ENCODE peak calls at places on chromosomes 11 and 22, in four cellular contexts. Z is mucosa of descending colon; R is PC-9; K is CD8-positive, alpha-beta T cell. F is an unnamed sample.

GRCh38 chr11:67436459-67437081 is 912 bp downstream of the PTPRCAP start:
- DNase-seq in K (peak), Z (peak), R (no peak), F (peak)

GRCh38 chr11:92225206-92225562 is 566 bp downstream of the FAT3 start:
- DNase-seq in K (no peak), R (no peak), Z (no peak), F (no peak)

GRCh38 chr11:11661356-11662040 is 39.7 kb upstream of the GALNT18 start:
- DNase-seq in R (no peak), Z (no peak), K (no peak), F (no peak)

GRCh38 chr11:67309166-67309565 is 5.8 kb downstream of the SSH3 start:
- DNase-seq in R (no peak), Z (no peak), K (no peak), F (no peak)

GRCh38 chr11:20609727-20610707 is 10.6 kb downstream of the SLC6A5 start:
- DNase-seq in K (peak), R (peak), Z (peak), F (peak)

GRCh38 chr22:27667121-27667843 is 134.3 kb downstream of the MN1 start:
- DNase-seq in R (no peak), K (no peak), Z (no peak), F (no peak)

GRCh38 chr11:1640076-1640946 is 10.7 kb downstream of the KRTAP5-5 start:
- DNase-seq in K (peak), Z (peak), R (no peak), F (peak)

GRCh38 chr22:36546092-36546804 is 17.3 kb upstream of the EIF3D start:
- DNase-seq in Z (peak), K (no peak), R (peak), F (peak)

GRCh38 chr22:24134090-24134846 is 47.0 kb upstream of the SUSD2 start:
- DNase-seq in K (peak), Z (peak), R (no peak), F (no peak)

GRCh38 chr22:31192513-31192912 is 19.6 kb upstream of the LIMK2 start:
- DNase-seq in K (no peak), R (peak), Z (no peak), F (peak)

GRCh38 chr11:95341246-95341645 is 110.2 kb upstream of the SESN3 start:
- DNase-seq in R (no peak), Z (peak), K (no peak), F (no peak)

GRCh38 chr11:34245043-34245442 is 112.8 kb downstream of the ABTB2 start:
- DNase-seq in Z (no peak), K (no peak), R (no peak), F (no peak)

GRCh38 chr22:31583861-31584485 is 78.0 kb downstream of the PISD start:
- DNase-seq in Z (no peak), K (no peak), R (peak), F (peak)

GRCh38 chr22:30694638-30695350 is at the start of gene OSBP2:
- DNase-seq in R (no peak), Z (peak), K (peak), F (no peak)

GRCh38 chr11:27331984-27332383 is 31.0 kb downstream of the CCDC34 start:
- DNase-seq in R (no peak), Z (no peak), K (no peak), F (peak)

GRCh38 chr11:27563201-27563600 is 56.6 kb upstream of the LIN7C start:
- DNase-seq in R (no peak), K (no peak), Z (no peak), F (peak)

GRCh38 chr11:19234428-19234827 is 6.3 kb downstream of the E2F8 start:
- DNase-seq in Z (no peak), R (no peak), K (no peak), F (no peak)

GRCh38 chr22:29379258-29379657 is 9.1 kb downstream of the AP1B1 start:
- DNase-seq in Z (no peak), K (no peak), R (no peak), F (no peak)

GRCh38 chr11:120123946-120124345 is 14.0 kb downstream of the TRIM29 start:
- DNase-seq in K (no peak), R (peak), Z (no peak), F (no peak)

GRCh38 chr11:95230054-95231034 is 658 bp downstream of the SESN3 start:
- DNase-seq in Z (peak), K (peak), R (no peak), F (peak)

GRCh38 chr11:130131957-130132850 is 27.4 kb upstream of the ST14 start:
- DNase-seq in R (peak), K (peak), Z (peak), F (peak)

GRCh38 chr22:48588151-48588880 is 1239.4 kb downstream of the BRD1 start:
- DNase-seq in Z (no peak), K (no peak), R (no peak), F (no peak)

GRCh38 chr22:19911540-19912235 is 29.9 kb upstream of the COMT start:
- DNase-seq in K (no peak), Z (no peak), R (no peak), F (no peak)

GRCh38 chr11:60170566-60170965 is 12.3 kb downstream of the MS4A6A start:
- DNase-seq in Z (no peak), K (no peak), R (no peak), F (no peak)

GRCh38 chr11:130511765-130512164 is 63.3 kb downstream of the ADAMTS15 start:
- DNase-seq in Z (no peak), K (no peak), R (peak), F (no peak)

GRCh38 chr11:120752668-120753067 is 241.1 kb downstream of the GRIK4 start:
- DNase-seq in K (no peak), R (no peak), Z (no peak), F (no peak)

GRCh38 chr11:47854667-47855066 is 6.5 kb upstream of the NUP160 start:
- DNase-seq in K (no peak), Z (no peak), R (no peak), F (no peak)

GRCh38 chr11:61356701-61357100 is 5.0 kb downstream of the CYB561A3 start:
- DNase-seq in R (no peak), K (no peak), Z (no peak), F (no peak)

GRCh38 chr11:10205928-10206327 is 88.1 kb downstream of the SBF2 start:
- DNase-seq in K (no peak), R (no peak), Z (no peak), F (peak)

GRCh38 chr11:68525320-68525719 is 64.8 kb downstream of the PPP6R3 start:
- DNase-seq in K (no peak), Z (no peak), R (no peak), F (no peak)

GRCh38 chr11:94134651-94135512 is 6.2 kb downstream of the PANX1 start:
- DNase-seq in Z (peak), R (peak), K (no peak), F (peak)

GRCh38 chr22:43526951-43527350 is 115.1 kb downstream of the MPPED1 start:
- DNase-seq in K (no peak), Z (no peak), R (no peak), F (no peak)

GRCh38 chr22:33519140-33519973 is 400.9 kb downstream of the LARGE1 start:
- DNase-seq in Z (peak), K (no peak), R (peak), F (peak)

DNA sequence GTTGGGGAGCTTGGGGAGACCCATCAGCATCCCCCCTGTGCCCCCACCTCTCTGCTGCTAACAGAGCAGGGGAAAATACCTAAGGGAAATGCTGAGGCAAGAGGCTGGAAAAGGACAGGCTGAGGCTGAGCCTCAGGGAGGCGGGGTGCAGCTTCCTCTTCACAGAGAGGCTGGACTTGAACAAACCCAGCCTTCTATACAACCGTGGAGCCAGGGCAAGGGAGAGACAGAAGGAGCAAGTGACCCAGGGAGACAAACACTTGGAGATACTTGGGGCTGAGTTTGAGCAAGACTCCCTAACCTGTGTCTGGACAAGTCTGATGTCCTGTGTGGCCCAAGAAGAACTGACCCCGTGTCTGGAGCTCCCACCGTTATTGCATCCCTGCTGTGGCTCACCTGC is at the start of gene SLCO2B1:
- DNase-seq in Z (peak), R (no peak), K (no peak), F (no peak)
- H3K4me3 ChIP-seq in Z (peak), R (no peak), K (no peak), F (no peak)

GRCh38 chr11:44208976-44209603 is 100.8 kb downstream of the ALX4 start:
- DNase-seq in Z (no peak), K (no peak), R (no peak), F (peak)
- TF ChIP-seq CTCF in Z (no peak), K (no peak), R (no peak), F (no peak)

DNA sequence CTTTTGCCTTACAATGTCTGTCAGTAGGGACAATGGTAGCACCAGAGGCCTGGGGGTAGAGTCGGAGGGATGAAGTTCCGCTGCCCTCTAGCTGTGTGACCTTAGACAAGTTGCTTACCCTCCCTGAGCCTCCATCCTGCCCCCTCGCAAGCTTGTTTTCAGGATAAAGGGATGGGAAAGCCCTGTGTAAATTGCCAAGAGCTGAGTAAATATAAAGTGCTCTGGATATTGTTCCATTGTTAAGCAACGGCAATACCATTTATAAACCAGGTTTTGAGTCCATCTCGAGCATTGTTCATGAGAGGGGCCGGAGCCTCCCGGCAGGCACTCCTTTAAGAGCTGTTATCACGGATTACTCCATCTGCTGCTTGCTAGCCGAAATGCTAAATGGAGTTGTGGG is 72.9 kb downstream of the ZBTB16 start:
- DNase-seq in R (no peak), K (no peak), Z (no peak), F (no peak)
- H3K4me3 ChIP-seq in R (no peak), K (no peak), Z (no peak), F (no peak)

GRCh38 chr22:25764270-25765015 is 22.5 kb downstream of the MYO18B start:
- DNase-seq in R (no peak), Z (no peak), K (no peak), F (no peak)
- TF ChIP-seq CTCF in R (peak), Z (no peak), K (no peak), F (no peak)

GRCh38 chr11:102284008-102284407 is 33.3 kb upstream of the BIRC3 start:
- DNase-seq in Z (no peak), K (no peak), R (peak), F (no peak)

GRCh38 chr11:102280237-102280833 is 36.9 kb upstream of the BIRC3 start:
- DNase-seq in R (no peak), K (no peak), Z (peak), F (no peak)

GRCh38 chr11:102276302-102277182 is 40.7 kb upstream of the BIRC3 start:
- DNase-seq in K (no peak), Z (no peak), R (no peak), F (peak)

GRCh38 chr11:102283088-102283487 is 34.2 kb upstream of the BIRC3 start:
- DNase-seq in K (no peak), Z (no peak), R (no peak), F (no peak)

DNA sequence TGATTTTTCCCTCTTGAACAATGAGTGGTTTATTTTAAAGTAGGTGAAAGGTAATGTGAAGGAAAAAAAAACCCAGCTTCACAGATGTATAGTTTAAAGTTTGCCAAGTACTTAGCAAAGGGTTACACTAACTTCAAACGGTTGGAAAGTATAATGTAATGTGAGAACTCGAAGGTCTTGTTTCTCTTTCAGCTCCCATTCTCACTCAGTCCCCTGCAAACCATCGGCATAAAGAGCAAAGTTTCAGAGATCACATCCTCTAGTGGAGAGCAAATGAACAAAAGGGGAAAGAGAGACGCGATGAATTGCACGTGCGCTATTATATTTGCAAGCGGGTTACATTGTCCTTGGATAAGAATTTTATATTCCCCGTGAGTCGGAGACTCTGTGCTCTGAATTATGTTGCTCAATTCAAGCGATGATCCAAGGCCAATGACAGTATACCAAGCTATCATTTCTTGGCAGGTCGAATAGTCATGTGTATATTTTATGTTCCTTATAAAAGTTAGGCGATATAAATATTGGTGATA is 37.6 kb upstream of the BIRC3 start:
- DNase-seq in R (no peak), Z (peak), K (no peak), F (peak)
- H3K4me3 ChIP-seq in R (no peak), Z (no peak), K (no peak), F (no peak)

DNA sequence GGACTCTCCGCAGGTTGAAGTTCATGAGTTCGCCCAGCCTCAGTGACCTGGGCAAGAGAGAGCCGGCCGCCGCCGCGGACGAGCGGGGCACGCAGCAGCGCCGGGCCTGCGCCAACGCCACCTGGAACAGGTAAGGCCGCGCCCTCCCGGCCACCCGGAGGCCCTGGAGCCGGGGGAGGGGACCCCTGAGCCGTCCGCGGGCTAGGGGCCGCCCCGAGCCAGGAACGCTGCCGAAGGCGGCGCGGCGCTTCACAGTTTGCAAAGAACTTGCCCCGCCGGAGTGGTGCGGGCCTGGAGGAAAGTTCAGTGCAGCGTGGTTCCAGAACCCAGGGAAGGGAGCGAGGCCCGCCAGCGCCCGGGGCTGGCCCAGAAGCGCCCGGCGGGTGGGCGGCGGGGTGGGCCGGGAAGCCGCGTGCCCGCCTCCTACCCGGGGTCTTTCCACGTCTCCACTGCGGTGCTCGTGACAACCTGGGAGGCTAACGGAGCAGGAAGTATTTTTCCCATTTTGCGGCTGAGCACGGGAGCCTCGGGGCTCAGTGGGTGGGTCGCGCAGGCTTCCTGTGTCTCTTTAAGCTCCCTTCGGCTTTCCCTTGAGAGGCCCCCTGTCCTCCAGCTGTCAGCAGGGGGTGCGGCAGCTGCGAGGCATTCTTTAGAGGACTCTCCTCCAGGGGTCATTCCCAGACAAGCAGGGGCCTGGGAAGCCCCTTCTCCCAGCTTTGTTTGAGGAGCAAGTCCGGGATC is 645 bp downstream of the PRR5 start:
- DNase-seq in Z (peak), R (peak), K (no peak), F (no peak)
- TF ChIP-seq CTCF in Z (no peak), R (no peak), K (no peak), F (no peak)

GRCh38 chr11:71248656-71249055 is 3.7 kb downstream of the SHANK2 start:
- DNase-seq in K (no peak), Z (no peak), R (no peak), F (no peak)

GRCh38 chr11:71247551-71248250 is 4.7 kb downstream of the SHANK2 start:
- DNase-seq in K (no peak), Z (no peak), R (no peak), F (no peak)

GRCh38 chr11:71245601-71246391 is 6.6 kb downstream of the SHANK2 start:
- DNase-seq in R (no peak), Z (no peak), K (no peak), F (no peak)

GRCh38 chr11:71248251-71248570 is 4.2 kb downstream of the SHANK2 start:
- DNase-seq in K (no peak), Z (no peak), R (no peak), F (no peak)

GRCh38 chr11:71246559-71246958 is 5.8 kb downstream of the SHANK2 start:
- DNase-seq in R (no peak), K (no peak), Z (no peak), F (no peak)
- H3K4me3 ChIP-seq in R (no peak), K (no peak), Z (no peak), F (no peak)

DNA sequence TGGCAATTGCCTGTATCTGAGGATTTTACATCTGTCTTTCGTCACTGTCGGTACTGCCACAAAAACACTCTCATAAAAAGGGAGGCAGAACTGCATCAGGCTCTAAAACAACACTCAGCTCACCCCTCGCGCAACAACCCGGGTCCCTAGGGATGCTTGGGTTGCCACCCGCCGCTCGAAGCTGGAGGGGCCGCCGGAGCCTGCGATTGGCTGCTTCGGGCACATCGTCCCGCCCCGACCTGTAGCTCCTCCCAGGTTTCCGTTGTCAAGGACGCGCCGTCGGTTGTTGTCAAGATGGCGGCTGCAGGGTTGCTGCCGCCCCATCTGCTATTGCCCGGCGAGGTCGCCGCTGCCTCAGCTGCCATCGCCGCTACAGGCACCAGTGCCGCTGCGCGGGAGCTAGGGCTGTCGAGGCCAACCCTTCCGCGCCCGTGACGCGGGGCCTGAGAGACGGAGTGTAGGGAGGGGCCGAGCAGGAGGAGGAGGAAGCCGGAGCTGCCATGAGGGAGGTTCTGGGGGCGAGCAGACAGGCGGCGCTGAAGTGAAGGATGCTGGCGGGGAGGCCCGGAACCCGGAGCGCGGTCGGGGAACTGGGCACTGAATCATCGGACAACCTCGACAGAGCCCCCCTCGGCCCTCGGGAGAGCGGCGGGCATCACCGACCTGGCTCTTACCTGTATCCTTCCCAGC is at the start of gene CEP126:
- DNase-seq in Z (peak), K (peak), R (peak), F (peak)
- TF ChIP-seq CTCF in Z (peak), K (peak), R (peak), F (peak)

DNA sequence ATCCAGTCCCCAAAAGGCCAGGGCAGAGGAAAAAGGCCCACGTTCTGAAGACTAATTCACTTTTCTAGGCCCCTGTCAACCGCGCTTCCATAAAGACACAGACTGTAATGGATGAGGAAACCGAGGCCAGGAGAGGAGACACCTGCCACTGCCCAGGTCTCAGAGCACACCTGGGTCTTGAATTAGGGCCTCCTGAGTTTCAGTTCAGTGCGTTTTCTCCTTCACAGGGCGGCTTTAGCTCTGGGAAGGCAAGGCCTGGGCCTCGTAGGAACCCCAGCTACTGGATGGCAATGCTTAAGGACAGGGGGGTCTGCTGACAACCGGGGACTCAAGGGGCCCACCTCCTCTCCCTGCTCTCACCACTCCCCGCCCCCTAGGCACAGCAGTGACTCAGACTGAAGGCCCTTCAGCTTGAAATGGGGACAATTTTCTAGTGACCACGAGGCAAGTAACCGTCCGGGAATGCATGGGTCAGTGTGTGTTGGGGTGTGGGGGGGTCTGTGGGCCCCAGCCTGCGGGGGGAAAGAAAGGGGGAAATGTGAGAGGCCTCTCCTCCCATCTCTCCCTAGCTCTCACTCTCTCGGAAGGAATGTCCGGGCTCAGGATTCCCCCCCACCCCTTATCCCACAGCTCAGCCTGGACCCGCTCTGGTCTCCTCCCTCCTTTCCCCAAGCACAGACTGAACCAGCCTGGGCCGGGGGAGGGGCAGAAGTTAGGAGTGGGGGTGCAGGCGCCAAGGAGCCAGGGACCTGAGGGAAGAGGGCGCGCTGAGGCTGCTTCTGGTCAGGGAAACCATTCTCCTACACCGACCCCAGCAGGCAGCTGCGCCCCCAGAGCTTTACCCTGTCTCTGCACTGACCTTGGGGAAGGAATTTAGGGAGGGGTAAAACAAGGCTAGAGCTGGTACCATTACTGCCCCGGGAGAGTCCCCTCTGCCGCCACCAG is 17.2 kb downstream of the CREB3L1 start:
- DNase-seq in R (peak), K (no peak), Z (no peak), F (peak)
- H3K4me3 ChIP-seq in R (peak), K (peak), Z (no peak), F (peak)